ENCODE peak calls at places on chromosomes 1 and 21, in nine cellular contexts. N is A549, V is sigmoid colon, G is PC-9, T is mesenchymal stem cell, J is tibial nerve, Z is mammary epithelial cell, F is upper lobe of right lung, K is neuronal stem cell. B is an unnamed sample.
A peak's percentile ranks its signal among the peaks of the same experiment; 100 is the strongest.

GRCh38 chr1:156804026-156804425 is 12.6 kb downstream of the SH2D2A start:
- DNase-seq in Z (no peak), V (no peak), T (no peak), K (no peak), J (no peak), G (no peak), F (no peak), N (no peak), B (no peak)

GRCh38 chr1:226903819-226904710 is 33.6 kb downstream of the PSEN2 start:
- DNase-seq in V (peak; percentile 86), F (no peak), J (no peak), T (no peak), N (no peak), Z (no peak), G (no peak), K (no peak), B (no peak)

GRCh38 chr1:34771573-34771972 is 9.4 kb upstream of the GJB3 start:
- DNase-seq in F (no peak), K (no peak), T (no peak), N (no peak), J (no peak), Z (no peak), G (no peak), V (no peak), B (no peak)

GRCh38 chr21:45554477-45555175 is 12.4 kb upstream of the SLC19A1 start:
- DNase-seq in G (no peak), Z (peak; percentile 48), V (peak; percentile 91), K (peak; percentile 74), F (peak; percentile 93), J (peak; percentile 71), N (peak; percentile 52), T (peak; percentile 66), B (no peak)

GRCh38 chr1:174191255-174191906 is 32.1 kb downstream of the RABGAP1L start:
- DNase-seq in G (no peak), N (no peak), F (no peak), J (no peak), T (no peak), K (no peak), Z (peak; percentile 21), V (no peak), B (no peak)

GRCh38 chr1:244861683-244862082 is 2.7 kb downstream of the HNRNPU start:
- DNase-seq in J (no peak), Z (no peak), G (no peak), V (no peak), K (no peak), T (no peak), N (no peak), F (no peak), B (no peak)

GRCh38 chr1:153852170-153852569 is 70.6 kb downstream of the GATAD2B start:
- DNase-seq in Z (no peak), T (no peak), V (no peak), F (no peak), G (no peak), K (no peak), N (no peak), J (no peak), B (no peak)

GRCh38 chr1:172417552-172417951 is 2.9 kb upstream of the C1orf105 start:
- DNase-seq in Z (peak; percentile 62), K (no peak), N (no peak), G (peak; percentile 88), T (no peak), F (no peak), V (no peak), J (no peak), B (no peak)

GRCh38 chr21:24941316-24942185 is 665.7 kb downstream of the MRPL39 start:
- DNase-seq in J (no peak), K (no peak), T (no peak), G (no peak), F (no peak), V (no peak), N (no peak), Z (no peak), B (no peak)

GRCh38 chr21:44426663-44427191 is 28.6 kb upstream of the LRRC3 start:
- DNase-seq in Z (no peak), T (no peak), K (no peak), V (peak; percentile 39), J (no peak), G (no peak), F (peak; percentile 50), N (no peak), B (no peak)

GRCh38 chr1:10074059-10074854 is 41.5 kb downstream of the UBE4B start:
- DNase-seq in Z (peak; percentile 96), T (peak; percentile 98), V (no peak), F (peak; percentile 68), G (peak; percentile 58), K (no peak), N (peak; percentile 38), J (no peak), B (no peak)

GRCh38 chr1:221781102-221781744 is 39.3 kb upstream of the DUSP10 start:
- DNase-seq in G (no peak), V (no peak), N (no peak), K (no peak), F (peak; percentile 69), J (no peak), Z (no peak), T (peak; percentile 67), B (no peak)

GRCh38 chr1:171468120-171468790 is 17.1 kb upstream of the PRRC2C start:
- DNase-seq in Z (peak; percentile 90), G (no peak), J (no peak), V (no peak), T (peak; percentile 27), N (peak; percentile 21), K (no peak), F (no peak), B (no peak)

GRCh38 chr21:26297856-26298255 is 127.3 kb upstream of the APP start:
- DNase-seq in F (no peak), Z (no peak), J (no peak), G (no peak), T (no peak), K (no peak), V (no peak), N (no peak), B (no peak)

GRCh38 chr1:235720544-235720943 is 71.0 kb upstream of the GNG4 start:
- DNase-seq in G (no peak), F (no peak), Z (peak; percentile 57), T (no peak), N (no peak), V (no peak), K (no peak), J (no peak), B (no peak)

GRCh38 chr1:10665930-10666850 is 130.3 kb downstream of the CASZ1 start:
- DNase-seq in V (peak; percentile 96), K (no peak), T (no peak), Z (no peak), N (no peak), J (no peak), F (peak; percentile 94), G (no peak), B (peak; percentile 91)

GRCh38 chr21:18716578-18717138 is 313.1 kb upstream of the TMPRSS15 start:
- DNase-seq in F (no peak), G (no peak), T (no peak), N (no peak), J (no peak), K (no peak), Z (no peak), V (no peak), B (no peak)

GRCh38 chr21:21439761-21440160 is 441.6 kb downstream of the NCAM2 start:
- DNase-seq in K (no peak), J (no peak), T (no peak), N (no peak), F (no peak), G (no peak), V (no peak), Z (no peak), B (no peak)

GRCh38 chr1:183689770-183690204 is 36.7 kb upstream of the APOBEC4 start:
- DNase-seq in G (peak; percentile 40), F (no peak), Z (no peak), N (no peak), J (no peak), T (no peak), K (no peak), V (no peak), B (no peak)

DNA sequence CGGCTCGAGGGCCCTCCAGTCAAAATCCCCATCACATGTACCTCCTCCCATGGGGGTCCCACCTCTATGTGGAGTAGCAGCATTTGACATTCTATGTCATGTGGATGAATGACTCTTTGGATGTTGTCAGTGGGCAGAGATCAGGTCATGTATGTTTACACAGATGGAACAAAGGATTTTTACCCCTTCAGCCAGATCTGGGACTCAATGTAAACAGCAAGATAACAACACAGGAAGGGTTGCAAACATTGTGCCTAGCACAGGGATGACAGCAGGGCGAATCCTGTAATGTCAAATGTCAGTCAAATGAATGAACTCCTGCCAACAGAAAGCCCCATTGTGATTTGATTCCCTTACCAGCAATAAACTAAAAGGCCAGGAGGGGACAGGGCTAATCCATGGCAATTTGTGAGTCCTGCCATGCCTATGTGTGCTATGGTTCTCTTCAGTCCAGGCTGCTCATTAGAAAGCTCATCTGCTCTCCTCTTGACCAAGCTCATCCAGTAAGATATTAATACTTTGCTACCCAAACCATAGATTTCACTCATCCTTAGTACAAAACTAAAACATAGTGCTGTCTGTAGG is 60.3 kb downstream of the PGBD5 start:
- DNase-seq in K (no peak), V (no peak), F (no peak), G (no peak), J (no peak), N (no peak), T (no peak), Z (no peak), B (no peak)
- H3K27ac ChIP-seq in K (no peak overlapping the region), V (no peak overlapping the region), F (no peak overlapping the region), G (no peak overlapping the region), J (no peak overlapping the region), N (no peak overlapping the region), T (no peak overlapping the region), Z (no peak overlapping the region), B (no peak overlapping the region)

DNA sequence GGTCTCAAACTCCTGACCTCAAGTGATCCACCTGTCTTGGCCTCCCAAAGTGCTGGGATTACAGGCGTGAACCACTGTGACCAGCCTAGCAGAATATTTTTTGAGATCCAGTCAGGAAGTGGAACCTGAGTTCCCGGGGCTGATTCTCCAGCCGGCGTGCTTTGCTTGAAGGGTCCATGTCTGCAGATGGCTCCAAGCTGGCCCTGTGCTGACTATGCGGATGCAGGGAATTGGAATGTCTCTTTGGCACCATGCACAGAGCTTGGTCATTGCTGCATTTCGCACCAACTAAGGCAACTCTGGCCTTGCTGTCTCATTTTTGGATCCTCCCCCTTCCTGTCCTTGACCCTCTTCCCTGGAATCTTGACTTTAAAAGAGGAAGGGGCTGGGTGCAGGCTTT is 28.1 kb downstream of the ARHGEF10L start:
- DNase-seq in K (no peak), J (no peak), V (peak; percentile 80), T (no peak), F (no peak), G (no peak), N (no peak), Z (no peak), B (peak; percentile 88)
- H3K27ac ChIP-seq in K (no peak overlapping the region), J (peak overlapping the region; percentile 96), V (peak overlapping the region; percentile 97), T (no peak overlapping the region), F (peak overlapping the region; percentile 85), G (peak overlapping the region; percentile 99), N (no peak overlapping the region), Z (no peak overlapping the region), B (peak overlapping the region; percentile 94)

GRCh38 chr1:42947137-42947536 is 11.5 kb downstream of the SLC2A1 start:
- DNase-seq in K (no peak), Z (no peak), F (no peak), J (no peak), T (no peak), G (no peak), N (no peak), V (no peak), B (no peak)
- H3K27ac ChIP-seq in K (no peak overlapping the region), Z (peak overlapping the region; percentile 9), F (no peak overlapping the region), J (peak overlapping the region; percentile 81), T (no peak overlapping the region), G (peak overlapping the region; percentile 99), N (peak overlapping the region; percentile 99), V (no peak overlapping the region), B (no peak overlapping the region)

GRCh38 chr1:101109791-101110190 is 84.2 kb upstream of the DPH5 start:
- DNase-seq in F (no peak), N (no peak), V (no peak), Z (no peak), J (no peak), K (no peak), G (no peak), T (no peak), B (no peak)
- H3K27ac ChIP-seq in F (no peak overlapping the region), N (no peak overlapping the region), V (no peak overlapping the region), Z (no peak overlapping the region), J (no peak overlapping the region), K (no peak overlapping the region), G (no peak overlapping the region), T (no peak overlapping the region), B (no peak overlapping the region)

B was measured in coronary artery.